ENCODE peak calls at places on chromosome 1, in five cellular contexts. H is nephron progenitor cell; P is NCI-H1694 treated with DMSO at 0.1 percent for 48 hours; W is activated CD4-positive, alpha-beta T cell treated with anti-CD3 and anti-CD28 coated beads for 24 hours; J is psoas muscle. Q is an unnamed sample.

GRCh38 chr1:6956488-6957159 is 171.4 kb downstream of the CAMTA1 start:
- DNase-seq in H (no peak), P (no peak), W (no peak), J (no peak), Q (no peak)

GRCh38 chr1:62688687-62689085 is 500 bp upstream of the DOCK7 start:
- DNase-seq in H (no peak), P (no peak), W (no peak), J (no peak), Q (no peak)

GRCh38 chr1:111906816-111907215 is 82.7 kb downstream of the KCND3 start:
- DNase-seq in H (no peak), P (peak; percentile 64), W (no peak), J (no peak), Q (no peak)

GRCh38 chr1:67019600-67020136 is 34.3 kb downstream of the SLC35D1 start:
- DNase-seq in H (no peak), P (no peak), W (no peak), J (no peak), Q (no peak)

GRCh38 chr1:205060746-205061145 is 17.7 kb downstream of the CNTN2 start:
- DNase-seq in H (no peak), P (no peak), W (no peak), J (peak; percentile 24), Q (no peak)

GRCh38 chr1:50978144-50978851 is 8.3 kb downstream of the CDKN2C start:
- DNase-seq in H (peak; percentile 57), P (peak; percentile 65), W (no peak), J (peak; percentile 89), Q (peak; percentile 72)

GRCh38 chr1:230285351-230285750 is 140.8 kb downstream of the PGBD5 start:
- DNase-seq in H (no peak), P (no peak), W (no peak), J (peak; percentile 27), Q (no peak)

GRCh38 chr1:25110480-25110879 is 121.8 kb downstream of the SYF2 start:
- DNase-seq in H (no peak), P (no peak), W (no peak), J (no peak), Q (no peak)